ENCODE peak calls at places on chromosomes 5 and 9, in four cellular contexts. Q, N, X and V are unnamed samples.

GRCh38 chr5:71872465-71872864 is 153.4 kb downstream of the CARTPT start:
- DNase-seq in Q (no peak), N (no peak), X (no peak), V (no peak)

GRCh38 chr9:108850293-108850897 is 5.4 kb downstream of the ACTL7B start:
- DNase-seq in Q (no peak), N (peak), X (no peak), V (no peak)

GRCh38 chr5:32545102-32545847 is 40.1 kb upstream of the SUB1 start:
- DNase-seq in Q (no peak), N (no peak), X (no peak), V (no peak)

GRCh38 chr5:135671052-135671451 is 92.3 kb upstream of the CXCL14 start:
- DNase-seq in Q (no peak), N (no peak), X (no peak), V (no peak)

GRCh38 chr9:113479150-113479761 is 15.7 kb downstream of the RGS3 start:
- DNase-seq in Q (no peak), N (peak), X (no peak), V (no peak)

GRCh38 chr5:78920604-78921003 is 64.5 kb downstream of the ARSB start:
- DNase-seq in Q (no peak), N (peak), X (no peak), V (no peak)

GRCh38 chr9:72972636-72973035 is 19.8 kb upstream of the ALDH1A1 start:
- DNase-seq in Q (no peak), N (no peak), X (no peak), V (no peak)

GRCh38 chr9:72383978-72384709 is 19.1 kb upstream of the ZFAND5 start:
- DNase-seq in Q (peak), N (no peak), X (no peak), V (peak)

GRCh38 chr5:156000115-156000514 is 326.8 kb upstream of the SGCD start:
- DNase-seq in Q (no peak), N (no peak), X (no peak), V (no peak)

GRCh38 chr5:176415240-176416122 is 858 bp downstream of the CLTB start:
- DNase-seq in Q (no peak), N (peak), X (peak), V (no peak)

GRCh38 chr5:176413709-176414191 is 2.6 kb downstream of the CLTB start:
- DNase-seq in Q (no peak), N (no peak), X (no peak), V (no peak)

GRCh38 chr5:176412517-176413254 is 3.7 kb downstream of the CLTB start:
- DNase-seq in Q (no peak), N (no peak), X (no peak), V (no peak)

GRCh38 chr5:176414704-176415103 is 1.6 kb downstream of the CLTB start:
- DNase-seq in Q (no peak), N (no peak), X (no peak), V (no peak)

GRCh38 chr5:176413255-176413565 is 3.1 kb downstream of the CLTB start:
- DNase-seq in Q (no peak), N (no peak), X (peak), V (no peak)
- H3K4me3 ChIP-seq in Q (no peak), N (no peak), X (no peak), V (no peak)

GRCh38 chr5:168746893-168747640 is 167.9 kb upstream of the PANK3 start:
- DNase-seq in Q (no peak), N (no peak), X (no peak), V (no peak)

GRCh38 chr5:168750926-168751325 is 171.8 kb upstream of the PANK3 start:
- DNase-seq in Q (no peak), N (no peak), X (no peak), V (no peak)

GRCh38 chr5:168752012-168752411 is 172.8 kb upstream of the PANK3 start:
- DNase-seq in Q (no peak), N (no peak), X (no peak), V (no peak)

GRCh38 chr5:168747987-168748777 is 169.0 kb upstream of the PANK3 start:
- DNase-seq in Q (no peak), N (peak), X (peak), V (no peak)

DNA sequence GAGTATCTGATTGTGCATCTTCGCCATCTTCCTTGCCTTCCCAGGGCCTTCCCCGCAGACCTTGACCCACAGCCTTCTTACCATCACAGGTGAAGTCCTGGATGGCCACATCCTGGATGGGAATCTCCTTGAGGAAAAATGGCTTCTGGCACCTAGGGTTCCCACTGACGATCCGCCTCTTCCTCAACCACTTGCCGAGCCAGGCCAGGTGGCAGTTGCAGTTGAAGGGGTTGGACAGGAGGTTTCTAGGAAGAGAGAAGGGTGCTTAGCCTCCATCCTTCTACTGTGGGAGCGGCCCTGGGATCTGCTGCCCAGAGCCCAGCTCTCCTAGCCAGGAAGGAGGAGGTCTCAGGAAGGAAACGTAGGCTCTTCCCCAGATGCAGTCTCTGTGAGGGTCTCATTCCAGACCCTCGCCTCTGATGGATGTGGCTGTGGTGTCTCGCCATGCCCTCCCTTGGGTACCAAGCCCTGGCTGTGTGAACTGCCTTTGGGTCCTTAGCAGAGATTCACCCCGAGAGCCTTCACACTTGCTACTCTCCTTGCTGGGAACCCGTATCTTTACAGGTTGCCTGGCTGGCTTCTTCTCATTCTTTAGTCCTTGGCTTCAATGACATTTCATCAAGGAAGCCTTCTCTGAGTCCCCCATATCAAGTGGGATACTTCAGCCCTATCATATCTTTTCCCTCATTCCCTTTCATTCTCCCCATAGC is 170.4 kb upstream of the PANK3 start:
- DNase-seq in Q (no peak), N (no peak), X (no peak), V (no peak)
- TF ChIP-seq CTCF in Q (no peak), N (no peak), X (no peak), V (no peak)

GRCh38 chr5:56527174-56527573 is 288.2 kb upstream of the MAP3K1 start:
- DNase-seq in Q (no peak), N (no peak), X (no peak), V (no peak)

GRCh38 chr5:56522972-56523371 is 289.8 kb upstream of the ANKRD55 start:
- DNase-seq in Q (no peak), N (no peak), X (peak), V (peak)

GRCh38 chr5:56523779-56524178 is 290.6 kb upstream of the ANKRD55 start:
- DNase-seq in Q (no peak), N (no peak), X (no peak), V (no peak)

GRCh38 chr5:56522169-56522568 is 289.0 kb upstream of the ANKRD55 start:
- DNase-seq in Q (no peak), N (no peak), X (no peak), V (no peak)

GRCh38 chr5:56525117-56525516 is 290.2 kb upstream of the MAP3K1 start:
- DNase-seq in Q (no peak), N (no peak), X (peak), V (no peak)
- H3K4me3 ChIP-seq in Q (no peak), N (no peak), X (no peak), V (no peak)

DNA sequence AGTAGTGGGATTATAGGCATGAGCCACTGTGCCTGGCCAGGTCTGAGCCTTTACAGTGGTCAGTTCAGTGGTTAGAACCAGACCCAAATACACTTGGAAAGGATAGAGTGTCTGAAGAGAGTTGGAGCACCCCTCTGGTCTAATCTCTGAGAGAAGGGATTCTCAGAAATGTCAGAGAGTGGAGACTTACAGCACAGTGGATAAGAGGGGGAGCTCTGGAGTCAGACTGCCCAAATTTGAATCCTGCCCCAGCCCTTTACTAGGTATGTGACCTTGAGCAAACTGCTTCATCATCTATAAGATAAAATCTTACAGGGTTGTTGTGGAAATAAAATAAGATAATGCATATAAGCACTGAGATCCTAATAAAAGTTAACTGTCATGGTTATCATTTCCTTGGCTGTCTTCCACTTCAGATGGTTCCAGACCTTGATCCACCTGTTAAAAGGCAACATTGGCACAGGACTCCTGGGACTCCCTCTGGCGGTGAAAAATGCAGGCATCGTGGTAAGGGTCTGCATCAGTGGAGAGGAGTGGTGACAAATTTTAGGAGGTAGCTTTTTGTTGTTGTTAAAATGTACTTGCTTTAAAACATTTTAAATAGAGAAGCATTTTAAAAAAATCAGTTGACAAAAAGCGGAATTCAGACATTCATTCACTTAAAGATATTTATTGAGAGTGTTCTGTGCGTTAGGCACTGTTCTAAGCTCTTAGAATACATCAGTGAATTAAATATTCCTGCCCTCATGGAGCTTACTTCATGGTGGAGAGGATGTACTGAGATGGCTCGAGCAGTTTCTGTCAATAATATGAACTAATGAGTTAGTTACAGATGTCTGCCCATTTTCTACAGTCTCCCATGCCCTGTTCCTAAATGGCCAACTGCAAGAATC is 16.0 kb downstream of the SLC36A1 start:
- DNase-seq in Q (no peak), N (no peak), X (no peak), V (no peak)
- TF ChIP-seq CTCF in Q (peak), N (peak), X (peak), V (peak)